ENCODE peak calls at places on chromosomes 7 and 10, in seven cellular contexts. One of them, this sample, is unnamed.

GRCh38 chr10:132360766-132361447 is 28.9 kb downstream of the LRRC27 start:
- DNase-seq in A549: peak; percentile 44
- DNase-seq in HCT116: no peak
- DNase-seq in psoas muscle: no peak
- DNase-seq in breast epithelium: no peak
- DNase-seq in SJSA1: no peak
- DNase-seq in PC-9: no peak
- DNase-seq in this sample: no peak

GRCh38 chr7:43879477-43879876 is 10.2 kb upstream of the MRPS24 start:
- DNase-seq in A549: no peak
- DNase-seq in HCT116: no peak
- DNase-seq in psoas muscle: no peak
- DNase-seq in breast epithelium: no peak
- DNase-seq in SJSA1: no peak
- DNase-seq in PC-9: no peak
- DNase-seq in this sample: no peak

GRCh38 chr10:117661316-117661715 is 118.8 kb downstream of the EMX2 start:
- DNase-seq in A549: no peak
- DNase-seq in HCT116: no peak
- DNase-seq in psoas muscle: no peak
- DNase-seq in breast epithelium: no peak
- DNase-seq in SJSA1: no peak
- DNase-seq in PC-9: no peak
- DNase-seq in this sample: no peak

GRCh38 chr7:29207469-29207868 is 12.9 kb downstream of the CHN2 start:
- DNase-seq in A549: no peak
- DNase-seq in HCT116: no peak
- DNase-seq in psoas muscle: no peak
- DNase-seq in breast epithelium: no peak
- DNase-seq in SJSA1: no peak
- DNase-seq in PC-9: no peak
- DNase-seq in this sample: no peak

GRCh38 chr10:36251068-36251467 is 609.0 kb upstream of the FZD8 start:
- DNase-seq in A549: no peak
- DNase-seq in HCT116: no peak
- DNase-seq in psoas muscle: no peak
- DNase-seq in breast epithelium: no peak
- DNase-seq in SJSA1: no peak
- DNase-seq in PC-9: no peak
- DNase-seq in this sample: no peak

GRCh38 chr10:18104223-18104872 is 35.9 kb upstream of the CACNB2 start:
- DNase-seq in A549: peak; percentile 33
- DNase-seq in HCT116: peak; percentile 28
- DNase-seq in psoas muscle: peak; percentile 56
- DNase-seq in breast epithelium: no peak
- DNase-seq in SJSA1: peak; percentile 27
- DNase-seq in PC-9: peak; percentile 28
- DNase-seq in this sample: no peak

GRCh38 chr7:79051915-79052314 is 401.6 kb downstream of the MAGI2 start:
- DNase-seq in A549: no peak
- DNase-seq in HCT116: no peak
- DNase-seq in psoas muscle: no peak
- DNase-seq in breast epithelium: no peak
- DNase-seq in SJSA1: no peak
- DNase-seq in PC-9: no peak
- DNase-seq in this sample: no peak

GRCh38 chr7:5420108-5420840 is 3.4 kb downstream of the TNRC18 start:
- DNase-seq in A549: no peak
- DNase-seq in HCT116: no peak
- DNase-seq in psoas muscle: peak; percentile 63
- DNase-seq in breast epithelium: no peak
- DNase-seq in SJSA1: peak; percentile 59
- DNase-seq in PC-9: no peak
- DNase-seq in this sample: peak; percentile 34

GRCh38 chr7:38934536-38934935 is 25.5 kb upstream of the VPS41 start:
- DNase-seq in A549: no peak
- DNase-seq in HCT116: no peak
- DNase-seq in psoas muscle: no peak
- DNase-seq in breast epithelium: no peak
- DNase-seq in SJSA1: no peak
- DNase-seq in PC-9: peak; percentile 42
- DNase-seq in this sample: no peak

GRCh38 chr10:7756360-7756992 is 31.3 kb downstream of the KIN start:
- DNase-seq in A549: peak; percentile 12
- DNase-seq in HCT116: peak; percentile 21
- DNase-seq in psoas muscle: no peak
- DNase-seq in breast epithelium: no peak
- DNase-seq in SJSA1: no peak
- DNase-seq in PC-9: peak; percentile 9
- DNase-seq in this sample: no peak

GRCh38 chr10:128440513-128441160 is 314.4 kb upstream of the MKI67 start:
- DNase-seq in A549: no peak
- DNase-seq in HCT116: no peak
- DNase-seq in psoas muscle: no peak
- DNase-seq in breast epithelium: no peak
- DNase-seq in SJSA1: no peak
- DNase-seq in PC-9: no peak
- DNase-seq in this sample: no peak

GRCh38 chr7:8765374-8765773 is 332.0 kb downstream of the NXPH1 start:
- DNase-seq in A549: no peak
- DNase-seq in HCT116: no peak
- DNase-seq in psoas muscle: no peak
- DNase-seq in breast epithelium: no peak
- DNase-seq in SJSA1: no peak
- DNase-seq in PC-9: no peak
- DNase-seq in this sample: no peak

GRCh38 chr10:42986618-42987017 is 90.3 kb upstream of the RET start:
- DNase-seq in A549: no peak
- DNase-seq in HCT116: no peak
- DNase-seq in psoas muscle: no peak
- DNase-seq in breast epithelium: no peak
- DNase-seq in SJSA1: no peak
- DNase-seq in PC-9: no peak
- DNase-seq in this sample: no peak

GRCh38 chr7:74684921-74685320 is 27.4 kb downstream of the GTF2I start:
- DNase-seq in A549: no peak
- DNase-seq in HCT116: no peak
- DNase-seq in psoas muscle: no peak
- DNase-seq in breast epithelium: no peak
- DNase-seq in SJSA1: no peak
- DNase-seq in PC-9: no peak
- DNase-seq in this sample: no peak

GRCh38 chr7:139095194-139095659 is 14.3 kb downstream of the ZC3HAV1 start:
- DNase-seq in A549: no peak
- DNase-seq in HCT116: no peak
- DNase-seq in psoas muscle: peak; percentile 54
- DNase-seq in breast epithelium: peak; percentile 30
- DNase-seq in SJSA1: no peak
- DNase-seq in PC-9: no peak
- DNase-seq in this sample: peak; percentile 92

GRCh38 chr10:11344550-11344949 is 266.9 kb downstream of the USP6NL start:
- DNase-seq in A549: no peak
- DNase-seq in HCT116: no peak
- DNase-seq in psoas muscle: no peak
- DNase-seq in breast epithelium: no peak
- DNase-seq in SJSA1: no peak
- DNase-seq in PC-9: no peak
- DNase-seq in this sample: no peak

GRCh38 chr10:100481462-100482081 is 18.8 kb downstream of the WNT8B start:
- DNase-seq in A549: peak; percentile 89
- DNase-seq in HCT116: peak; percentile 89
- DNase-seq in psoas muscle: peak; percentile 86
- DNase-seq in breast epithelium: peak; percentile 88
- DNase-seq in SJSA1: peak; percentile 91
- DNase-seq in PC-9: peak; percentile 86
- DNase-seq in this sample: peak; percentile 92

GRCh38 chr10:3776796-3777571 is 8.0 kb downstream of the KLF6 start:
- DNase-seq in A549: no peak
- DNase-seq in HCT116: peak; percentile 59
- DNase-seq in psoas muscle: no peak
- DNase-seq in breast epithelium: peak; percentile 82
- DNase-seq in SJSA1: peak; percentile 90
- DNase-seq in PC-9: peak; percentile 74
- DNase-seq in this sample: peak; percentile 44

GRCh38 chr7:57205000-57205399 is 72.8 kb upstream of the ZNF479 start:
- DNase-seq in A549: no peak
- DNase-seq in HCT116: no peak
- DNase-seq in psoas muscle: no peak
- DNase-seq in breast epithelium: no peak
- DNase-seq in SJSA1: no peak
- DNase-seq in PC-9: no peak
- DNase-seq in this sample: no peak

GRCh38 chr10:82282782-82283456 is 407.9 kb downstream of the NRG3 start:
- DNase-seq in A549: no peak
- DNase-seq in HCT116: no peak
- DNase-seq in psoas muscle: no peak
- DNase-seq in breast epithelium: no peak
- DNase-seq in SJSA1: no peak
- DNase-seq in PC-9: no peak
- DNase-seq in this sample: no peak

GRCh38 chr7:2894118-2894940 is 50.2 kb upstream of the GNA12 start:
- DNase-seq in A549: no peak
- DNase-seq in HCT116: no peak
- DNase-seq in psoas muscle: no peak
- DNase-seq in breast epithelium: no peak
- DNase-seq in SJSA1: no peak
- DNase-seq in PC-9: no peak
- DNase-seq in this sample: peak; percentile 35

GRCh38 chr7:52838981-52839411 is 196.4 kb upstream of the POM121L12 start:
- DNase-seq in A549: no peak
- DNase-seq in HCT116: no peak
- DNase-seq in psoas muscle: no peak
- DNase-seq in breast epithelium: no peak
- DNase-seq in SJSA1: no peak
- DNase-seq in PC-9: no peak
- DNase-seq in this sample: no peak

GRCh38 chr7:21915140-21915539 is 30.6 kb downstream of the CDCA7L start:
- DNase-seq in A549: no peak
- DNase-seq in HCT116: no peak
- DNase-seq in psoas muscle: no peak
- DNase-seq in breast epithelium: no peak
- DNase-seq in SJSA1: no peak
- DNase-seq in PC-9: no peak
- DNase-seq in this sample: no peak

GRCh38 chr10:116764979-116765378 is 22.6 kb upstream of the HSPA12A start:
- DNase-seq in A549: no peak
- DNase-seq in HCT116: no peak
- DNase-seq in psoas muscle: no peak
- DNase-seq in breast epithelium: no peak
- DNase-seq in SJSA1: no peak
- DNase-seq in PC-9: no peak
- DNase-seq in this sample: no peak

GRCh38 chr7:144728556-144728955 is 107.3 kb downstream of the TPK1 start:
- DNase-seq in A549: no peak
- DNase-seq in HCT116: no peak
- DNase-seq in psoas muscle: no peak
- DNase-seq in breast epithelium: no peak
- DNase-seq in SJSA1: no peak
- DNase-seq in PC-9: no peak
- DNase-seq in this sample: no peak

GRCh38 chr10:33066558-33067236 is 108.7 kb upstream of the ITGB1 start:
- DNase-seq in A549: peak; percentile 29
- DNase-seq in HCT116: no peak
- DNase-seq in psoas muscle: no peak
- DNase-seq in breast epithelium: no peak
- DNase-seq in SJSA1: no peak
- DNase-seq in PC-9: no peak
- DNase-seq in this sample: no peak

GRCh38 chr7:18762189-18762588 is 266.6 kb downstream of the HDAC9 start:
- DNase-seq in A549: no peak
- DNase-seq in HCT116: no peak
- DNase-seq in psoas muscle: no peak
- DNase-seq in breast epithelium: no peak
- DNase-seq in SJSA1: peak; percentile 39
- DNase-seq in PC-9: no peak
- DNase-seq in this sample: no peak

DNA sequence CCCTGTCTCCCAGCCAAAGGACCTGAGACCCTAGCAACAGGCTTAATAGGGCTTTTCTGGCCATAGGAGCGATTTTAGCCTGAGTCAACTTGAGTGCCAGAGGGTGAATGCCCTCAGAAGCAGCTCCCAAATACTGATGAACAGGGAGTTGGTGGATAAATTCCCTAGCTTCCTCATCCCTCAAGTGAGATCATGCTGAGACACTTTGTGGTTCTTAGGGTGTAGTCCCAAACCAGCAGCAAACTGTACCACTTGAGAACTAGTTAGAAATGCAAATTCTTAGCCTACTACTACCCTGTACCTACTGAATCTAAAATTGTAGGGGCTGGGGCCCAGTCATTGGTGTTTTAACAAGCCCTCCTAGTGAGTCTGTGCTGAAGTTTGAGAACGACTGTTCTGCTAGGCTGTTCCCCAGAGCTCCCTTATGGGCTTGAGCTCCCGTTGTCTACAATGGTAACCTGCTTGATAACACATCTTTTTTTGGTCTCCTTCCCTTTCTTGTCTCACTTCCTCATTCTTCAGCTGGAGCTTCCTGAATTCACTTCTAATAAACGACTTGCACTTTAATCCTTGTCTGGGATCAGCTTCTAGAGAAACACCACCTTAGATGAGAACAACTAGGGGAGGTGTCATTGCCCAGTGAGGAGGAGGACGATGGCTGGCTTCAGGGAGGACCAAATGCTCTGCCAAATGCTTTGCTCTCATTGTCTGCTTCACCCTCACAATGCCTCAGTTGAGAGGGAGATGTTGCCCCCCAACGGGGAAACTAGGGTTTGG is 18.2 kb upstream of the CDH23 start:
- DNase-seq in A549: no peak
- DNase-seq in HCT116: no peak
- DNase-seq in psoas muscle: no peak
- DNase-seq in breast epithelium: no peak
- DNase-seq in SJSA1: no peak
- DNase-seq in PC-9: no peak
- DNase-seq in this sample: no peak
- H3K4me3 ChIP-seq in A549: no peak overlapping the region
- H3K4me3 ChIP-seq in HCT116: no peak overlapping the region
- H3K4me3 ChIP-seq in psoas muscle: no peak overlapping the region
- H3K4me3 ChIP-seq in breast epithelium: no peak overlapping the region
- H3K4me3 ChIP-seq in SJSA1: no peak overlapping the region
- H3K4me3 ChIP-seq in PC-9: no peak overlapping the region
- H3K4me3 ChIP-seq in this sample: no peak overlapping the region

GRCh38 chr10:62071846-62072281 is 170.4 kb downstream of the ARID5B start:
- DNase-seq in A549: no peak
- DNase-seq in HCT116: no peak
- DNase-seq in psoas muscle: peak; percentile 69
- DNase-seq in breast epithelium: no peak
- DNase-seq in SJSA1: no peak
- DNase-seq in PC-9: no peak
- DNase-seq in this sample: no peak
- H3K4me1 ChIP-seq in A549: peaks cover 15% of the 10 kb centered on the region
- H3K4me1 ChIP-seq in HCT116: peaks cover 3% of the 10 kb centered on the region
- H3K4me1 ChIP-seq in psoas muscle: peaks cover 92% of the 10 kb centered on the region
- H3K4me1 ChIP-seq in breast epithelium: peaks cover 42% of the 10 kb centered on the region
- H3K4me1 ChIP-seq in SJSA1: peaks cover 35% of the 10 kb centered on the region
- H3K4me1 ChIP-seq in PC-9: peaks cover 28% of the 10 kb centered on the region
- H3K4me1 ChIP-seq in this sample: peaks cover 7% of the 10 kb centered on the region

GRCh38 chr7:46751471-46751870 is 830.4 kb upstream of the IGFBP3 start:
- DNase-seq in A549: no peak
- DNase-seq in HCT116: no peak
- DNase-seq in psoas muscle: no peak
- DNase-seq in breast epithelium: no peak
- DNase-seq in SJSA1: no peak
- DNase-seq in PC-9: no peak
- DNase-seq in this sample: no peak
- H3K27ac ChIP-seq in A549: peak overlapping the region; percentile 77
- H3K27ac ChIP-seq in HCT116: peak overlapping the region; percentile 55
- H3K27ac ChIP-seq in psoas muscle: no peak overlapping the region
- H3K27ac ChIP-seq in breast epithelium: no peak overlapping the region
- H3K27ac ChIP-seq in SJSA1: no peak overlapping the region
- H3K27ac ChIP-seq in PC-9: no peak overlapping the region
- H3K27ac ChIP-seq in this sample: no peak overlapping the region

GRCh38 chr10:110010076-110011069 is 2.6 kb downstream of the ADD3 start:
- DNase-seq in A549: no peak
- DNase-seq in HCT116: no peak
- DNase-seq in psoas muscle: no peak
- DNase-seq in breast epithelium: no peak
- DNase-seq in SJSA1: no peak
- DNase-seq in PC-9: no peak
- DNase-seq in this sample: peak; percentile 82
- H3K4me3 ChIP-seq in A549: no peak overlapping the region
- H3K4me3 ChIP-seq in HCT116: no peak overlapping the region
- H3K4me3 ChIP-seq in psoas muscle: peak overlapping the region; percentile 99
- H3K4me3 ChIP-seq in breast epithelium: peak overlapping the region; percentile 85
- H3K4me3 ChIP-seq in SJSA1: no peak overlapping the region
- H3K4me3 ChIP-seq in PC-9: peak overlapping the region; percentile 91
- H3K4me3 ChIP-seq in this sample: peak overlapping the region; percentile 91

This sample was measured in CD8-positive, alpha-beta memory T cell.